ENCODE peak calls at places on chromosomes 16 and 17, in ten cellular contexts. One of them, this sample, is unnamed. For H3K4me1, the result is how much of the 10 kb centered on the place peaks cover.

GRCh38 chr16:72798212-72798611 is 249.7 kb downstream of the ZFHX3 start:
- DNase-seq in endodermal cell: no peak
- DNase-seq in SK-N-SH: no peak
- DNase-seq in CD8-positive, alpha-beta memory T cell: no peak
- DNase-seq in cardiac muscle cell: no peak
- DNase-seq in A549: no peak
- DNase-seq in heart right ventricle: no peak
- DNase-seq in psoas muscle: no peak
- DNase-seq in GM23338: no peak
- DNase-seq in hepatocyte: no peak
- DNase-seq in this sample: no peak

GRCh38 chr17:4858880-4859260 is 25.7 kb downstream of the MINK1 start:
- DNase-seq in psoas muscle: peak
- DNase-seq in CD8-positive, alpha-beta memory T cell: no peak
- DNase-seq in endodermal cell: peak
- DNase-seq in hepatocyte: no peak
- DNase-seq in A549: no peak
- DNase-seq in SK-N-SH: peak
- DNase-seq in cardiac muscle cell: no peak
- DNase-seq in heart right ventricle: peak
- DNase-seq in GM23338: peak
- DNase-seq in this sample: no peak

GRCh38 chr16:15403392-15403995 is 7.9 kb downstream of the MPV17L start:
- DNase-seq in A549: no peak
- DNase-seq in psoas muscle: no peak
- DNase-seq in GM23338: peak
- DNase-seq in SK-N-SH: no peak
- DNase-seq in hepatocyte: no peak
- DNase-seq in cardiac muscle cell: no peak
- DNase-seq in endodermal cell: no peak
- DNase-seq in heart right ventricle: no peak
- DNase-seq in CD8-positive, alpha-beta memory T cell: no peak
- DNase-seq in this sample: no peak

GRCh38 chr17:4998027-4998665 is 396 bp downstream of the KIF1C start:
- DNase-seq in CD8-positive, alpha-beta memory T cell: no peak
- DNase-seq in A549: peak
- DNase-seq in SK-N-SH: peak
- DNase-seq in psoas muscle: peak
- DNase-seq in hepatocyte: no peak
- DNase-seq in heart right ventricle: peak
- DNase-seq in endodermal cell: peak
- DNase-seq in GM23338: peak
- DNase-seq in cardiac muscle cell: peak
- DNase-seq in this sample: peak

GRCh38 chr16:49489686-49490320 is 116.2 kb downstream of the C16orf78 start:
- DNase-seq in heart right ventricle: no peak
- DNase-seq in cardiac muscle cell: no peak
- DNase-seq in psoas muscle: no peak
- DNase-seq in SK-N-SH: no peak
- DNase-seq in endodermal cell: no peak
- DNase-seq in CD8-positive, alpha-beta memory T cell: peak
- DNase-seq in GM23338: no peak
- DNase-seq in hepatocyte: no peak
- DNase-seq in A549: no peak
- DNase-seq in this sample: peak

GRCh38 chr17:39219647-39220154 is 6.0 kb downstream of the STAC2 start:
- DNase-seq in SK-N-SH: no peak
- DNase-seq in CD8-positive, alpha-beta memory T cell: no peak
- DNase-seq in psoas muscle: no peak
- DNase-seq in hepatocyte: no peak
- DNase-seq in heart right ventricle: no peak
- DNase-seq in A549: no peak
- DNase-seq in endodermal cell: peak
- DNase-seq in GM23338: no peak
- DNase-seq in cardiac muscle cell: peak
- DNase-seq in this sample: no peak

GRCh38 chr17:56912105-56912999 is 1.5 kb downstream of the TRIM25 start:
- DNase-seq in SK-N-SH: no peak
- DNase-seq in endodermal cell: no peak
- DNase-seq in hepatocyte: no peak
- DNase-seq in psoas muscle: peak
- DNase-seq in cardiac muscle cell: no peak
- DNase-seq in CD8-positive, alpha-beta memory T cell: no peak
- DNase-seq in GM23338: no peak
- DNase-seq in A549: no peak
- DNase-seq in heart right ventricle: peak
- DNase-seq in this sample: no peak

GRCh38 chr17:38724337-38724988 is 5.7 kb upstream of the CISD3 start:
- DNase-seq in cardiac muscle cell: no peak
- DNase-seq in SK-N-SH: peak
- DNase-seq in heart right ventricle: no peak
- DNase-seq in GM23338: no peak
- DNase-seq in CD8-positive, alpha-beta memory T cell: no peak
- DNase-seq in endodermal cell: no peak
- DNase-seq in hepatocyte: no peak
- DNase-seq in A549: no peak
- DNase-seq in psoas muscle: peak
- DNase-seq in this sample: peak

GRCh38 chr16:50372611-50373344 is 4.0 kb upstream of the BRD7 start:
- DNase-seq in SK-N-SH: peak
- DNase-seq in psoas muscle: peak
- DNase-seq in GM23338: no peak
- DNase-seq in endodermal cell: no peak
- DNase-seq in hepatocyte: peak
- DNase-seq in cardiac muscle cell: peak
- DNase-seq in A549: peak
- DNase-seq in CD8-positive, alpha-beta memory T cell: no peak
- DNase-seq in heart right ventricle: peak
- DNase-seq in this sample: no peak

GRCh38 chr17:53571342-53571741 is 251.4 kb upstream of the KIF2B start:
- DNase-seq in CD8-positive, alpha-beta memory T cell: no peak
- DNase-seq in SK-N-SH: no peak
- DNase-seq in hepatocyte: no peak
- DNase-seq in cardiac muscle cell: no peak
- DNase-seq in endodermal cell: no peak
- DNase-seq in GM23338: no peak
- DNase-seq in heart right ventricle: no peak
- DNase-seq in psoas muscle: no peak
- DNase-seq in A549: no peak
- DNase-seq in this sample: no peak

GRCh38 chr16:72783716-72784320 is 264.1 kb downstream of the ZFHX3 start:
- DNase-seq in CD8-positive, alpha-beta memory T cell: no peak
- DNase-seq in endodermal cell: no peak
- DNase-seq in A549: peak
- DNase-seq in GM23338: no peak
- DNase-seq in hepatocyte: peak
- DNase-seq in cardiac muscle cell: no peak
- DNase-seq in heart right ventricle: no peak
- DNase-seq in psoas muscle: no peak
- DNase-seq in SK-N-SH: no peak
- DNase-seq in this sample: no peak

GRCh38 chr17:35749560-35750412 is 3.3 kb downstream of the GAS2L2 start:
- DNase-seq in cardiac muscle cell: no peak
- DNase-seq in A549: no peak
- DNase-seq in psoas muscle: no peak
- DNase-seq in hepatocyte: peak
- DNase-seq in endodermal cell: peak
- DNase-seq in CD8-positive, alpha-beta memory T cell: no peak
- DNase-seq in heart right ventricle: no peak
- DNase-seq in GM23338: peak
- DNase-seq in SK-N-SH: peak
- DNase-seq in this sample: no peak

DNA sequence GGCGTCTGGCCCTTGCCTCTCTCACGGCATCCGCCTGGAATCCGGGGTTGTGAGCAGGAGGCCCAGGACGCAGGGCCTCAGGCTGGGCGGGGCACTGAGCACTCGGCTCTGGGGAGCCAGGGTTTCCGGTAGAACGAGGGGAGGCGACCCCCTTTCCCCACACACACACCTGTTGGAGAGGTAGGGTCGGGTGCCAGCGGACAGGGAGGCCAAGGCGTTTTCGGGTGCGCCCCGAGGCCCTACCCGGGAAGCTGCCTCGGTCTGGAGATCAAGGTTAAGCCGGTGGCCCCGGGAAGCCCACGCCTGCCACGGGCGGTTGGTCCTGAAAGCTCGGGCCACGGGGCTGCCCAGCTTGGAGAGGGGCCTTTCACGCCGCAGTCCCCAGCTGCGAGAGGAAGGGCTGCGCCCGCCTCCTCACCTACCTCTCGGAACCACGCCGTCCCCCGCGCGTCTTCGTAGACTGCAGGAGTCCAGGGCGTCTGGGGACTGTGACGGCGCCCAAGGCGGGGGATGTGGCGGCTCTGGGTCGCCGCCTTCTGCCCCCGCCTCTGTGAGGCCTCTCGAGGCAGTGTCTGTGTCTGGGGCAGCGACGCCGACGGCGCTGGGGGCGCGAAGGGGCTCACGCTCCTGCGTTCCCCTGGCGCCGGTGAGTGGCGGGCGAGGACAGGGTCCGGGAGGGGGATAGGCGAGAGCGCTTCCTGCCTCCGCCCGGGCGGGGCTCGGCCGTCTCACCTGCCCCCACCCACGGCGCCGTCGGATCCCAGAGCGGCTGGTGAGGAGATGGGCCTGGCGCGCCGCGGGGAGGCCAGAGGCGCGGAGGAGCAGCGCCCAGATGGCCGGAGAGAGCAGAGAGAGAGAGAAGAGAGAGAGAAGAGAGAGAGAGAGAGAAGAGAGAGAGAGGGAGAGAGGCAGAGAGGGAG is 20.3 kb upstream of the HOXB9 start:
- DNase-seq in A549: peak
- DNase-seq in GM23338: peak
- DNase-seq in endodermal cell: peak
- DNase-seq in CD8-positive, alpha-beta memory T cell: peak
- DNase-seq in psoas muscle: no peak
- DNase-seq in SK-N-SH: peak
- DNase-seq in heart right ventricle: no peak
- DNase-seq in cardiac muscle cell: no peak
- DNase-seq in hepatocyte: no peak
- DNase-seq in this sample: no peak
- H3K4me3 ChIP-seq in A549: peak
- H3K4me3 ChIP-seq in GM23338: peak
- H3K4me3 ChIP-seq in endodermal cell: no peak
- H3K4me3 ChIP-seq in CD8-positive, alpha-beta memory T cell: peak
- H3K4me3 ChIP-seq in psoas muscle: peak
- H3K4me3 ChIP-seq in SK-N-SH: no peak
- H3K4me3 ChIP-seq in heart right ventricle: no peak
- H3K4me3 ChIP-seq in cardiac muscle cell: no peak
- H3K4me3 ChIP-seq in hepatocyte: no peak
- H3K4me3 ChIP-seq in this sample: peak

GRCh38 chr16:56950455-56950854 is 11.3 kb upstream of the CETP start:
- DNase-seq in heart right ventricle: no peak
- DNase-seq in cardiac muscle cell: no peak
- DNase-seq in endodermal cell: no peak
- DNase-seq in GM23338: no peak
- DNase-seq in SK-N-SH: no peak
- DNase-seq in psoas muscle: no peak
- DNase-seq in A549: no peak
- DNase-seq in hepatocyte: no peak
- DNase-seq in CD8-positive, alpha-beta memory T cell: no peak
- DNase-seq in this sample: peak
- H3K4me1 ChIP-seq in heart right ventricle: under half
- H3K4me1 ChIP-seq in cardiac muscle cell: under half
- H3K4me1 ChIP-seq in endodermal cell: under half
- H3K4me1 ChIP-seq in GM23338: under half
- H3K4me1 ChIP-seq in SK-N-SH: under half
- H3K4me1 ChIP-seq in psoas muscle: under half
- H3K4me1 ChIP-seq in A549: under half
- H3K4me1 ChIP-seq in hepatocyte: under half
- H3K4me1 ChIP-seq in CD8-positive, alpha-beta memory T cell: under half
- H3K4me1 ChIP-seq in this sample: under half

GRCh38 chr16:77998350-77999023 is 23.9 kb upstream of the CLEC3A start:
- DNase-seq in GM23338: peak
- DNase-seq in hepatocyte: no peak
- DNase-seq in SK-N-SH: no peak
- DNase-seq in endodermal cell: no peak
- DNase-seq in CD8-positive, alpha-beta memory T cell: no peak
- DNase-seq in cardiac muscle cell: no peak
- DNase-seq in heart right ventricle: no peak
- DNase-seq in psoas muscle: no peak
- DNase-seq in A549: no peak
- DNase-seq in this sample: no peak

GRCh38 chr16:77993111-77993571 is 29.2 kb upstream of the CLEC3A start:
- DNase-seq in cardiac muscle cell: no peak
- DNase-seq in hepatocyte: peak
- DNase-seq in A549: no peak
- DNase-seq in heart right ventricle: no peak
- DNase-seq in GM23338: peak
- DNase-seq in endodermal cell: peak
- DNase-seq in CD8-positive, alpha-beta memory T cell: no peak
- DNase-seq in psoas muscle: no peak
- DNase-seq in SK-N-SH: no peak
- DNase-seq in this sample: no peak

GRCh38 chr16:77995843-77996455 is 26.4 kb upstream of the CLEC3A start:
- DNase-seq in hepatocyte: no peak
- DNase-seq in SK-N-SH: no peak
- DNase-seq in CD8-positive, alpha-beta memory T cell: no peak
- DNase-seq in GM23338: no peak
- DNase-seq in endodermal cell: peak
- DNase-seq in A549: no peak
- DNase-seq in cardiac muscle cell: no peak
- DNase-seq in heart right ventricle: no peak
- DNase-seq in psoas muscle: no peak
- DNase-seq in this sample: no peak

GRCh38 chr16:77991701-77992100 is 30.6 kb upstream of the CLEC3A start:
- DNase-seq in GM23338: no peak
- DNase-seq in hepatocyte: no peak
- DNase-seq in A549: no peak
- DNase-seq in psoas muscle: no peak
- DNase-seq in cardiac muscle cell: no peak
- DNase-seq in CD8-positive, alpha-beta memory T cell: no peak
- DNase-seq in heart right ventricle: no peak
- DNase-seq in endodermal cell: peak
- DNase-seq in SK-N-SH: no peak
- DNase-seq in this sample: no peak

DNA sequence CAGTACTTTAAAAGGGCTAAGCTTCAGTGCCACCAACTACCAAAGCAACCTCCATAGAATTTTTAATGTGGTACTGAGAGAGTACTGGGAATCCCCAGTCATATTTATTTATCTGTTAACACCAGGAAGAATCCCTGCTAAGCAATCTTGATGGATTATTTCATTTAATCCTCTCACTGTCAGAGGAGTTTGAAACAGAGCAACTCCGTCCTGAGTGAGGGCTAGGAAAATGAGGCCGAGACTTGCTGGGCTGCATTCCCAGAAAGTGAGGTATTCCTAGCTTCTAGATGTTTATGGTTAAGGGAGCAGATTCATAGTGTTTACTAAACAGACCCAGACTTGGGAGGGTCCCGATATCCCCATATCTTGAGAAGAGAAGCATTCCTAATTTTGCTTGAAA is 28.8 kb upstream of the CLEC3A start:
- DNase-seq in CD8-positive, alpha-beta memory T cell: no peak
- DNase-seq in heart right ventricle: no peak
- DNase-seq in SK-N-SH: no peak
- DNase-seq in psoas muscle: no peak
- DNase-seq in A549: no peak
- DNase-seq in GM23338: peak
- DNase-seq in endodermal cell: peak
- DNase-seq in cardiac muscle cell: no peak
- DNase-seq in hepatocyte: peak
- DNase-seq in this sample: no peak
- H3K4me3 ChIP-seq in CD8-positive, alpha-beta memory T cell: no peak
- H3K4me3 ChIP-seq in heart right ventricle: no peak
- H3K4me3 ChIP-seq in SK-N-SH: no peak
- H3K4me3 ChIP-seq in psoas muscle: no peak
- H3K4me3 ChIP-seq in A549: no peak
- H3K4me3 ChIP-seq in GM23338: no peak
- H3K4me3 ChIP-seq in endodermal cell: peak
- H3K4me3 ChIP-seq in cardiac muscle cell: no peak
- H3K4me3 ChIP-seq in hepatocyte: no peak
- H3K4me3 ChIP-seq in this sample: no peak

GRCh38 chr16:11248133-11248532 is 7.9 kb downstream of the SOCS1 start:
- DNase-seq in endodermal cell: no peak
- DNase-seq in A549: no peak
- DNase-seq in heart right ventricle: no peak
- DNase-seq in SK-N-SH: no peak
- DNase-seq in cardiac muscle cell: no peak
- DNase-seq in hepatocyte: no peak
- DNase-seq in CD8-positive, alpha-beta memory T cell: no peak
- DNase-seq in GM23338: no peak
- DNase-seq in psoas muscle: no peak
- DNase-seq in this sample: no peak
- H3K4me1 ChIP-seq in endodermal cell: under half
- H3K4me1 ChIP-seq in A549: under half
- H3K4me1 ChIP-seq in heart right ventricle: under half
- H3K4me1 ChIP-seq in SK-N-SH: under half
- H3K4me1 ChIP-seq in cardiac muscle cell: under half
- H3K4me1 ChIP-seq in hepatocyte: under half
- H3K4me1 ChIP-seq in CD8-positive, alpha-beta memory T cell: under half
- H3K4me1 ChIP-seq in GM23338: under half
- H3K4me1 ChIP-seq in psoas muscle: under half
- H3K4me1 ChIP-seq in this sample: under half

This sample was measured in spleen.